ENCODE peak calls at places on chromosomes 4 and X, in ten cellular contexts. X is upper lobe of right lung, N is right atrium auricular region, A is HCT116, Q is heart right ventricle, T is WTC11, Y is HFF-Myc, O is foreskin fibroblast, I is omental fat pad, Z is HL-60. F is an unnamed sample.

GRCh38 chrX:123773258-123773978 is 40.6 kb upstream of the THOC2 start:
- DNase-seq in X (no peak), N (no peak), A (no peak), Q (no peak), T (no peak), Y (no peak), O (no peak), I (no peak), Z (no peak), F (no peak)

GRCh38 chr4:70399319-70399718 is 1.6 kb downstream of the OPRPN start:
- DNase-seq in X (no peak), N (no peak), A (no peak), Q (no peak), T (no peak), Y (no peak), O (no peak), I (no peak), Z (no peak), F (no peak)

GRCh38 chrX:29627833-29628232 is 587.5 kb upstream of the MAGEB2 start:
- DNase-seq in X (no peak), N (no peak), A (no peak), Q (no peak), T (no peak), Y (no peak), O (no peak), I (no peak), Z (no peak), F (no peak)

GRCh38 chrX:151505796-151506195 is 57.7 kb upstream of the PASD1 start:
- DNase-seq in X (no peak), N (no peak), A (peak), Q (no peak), T (peak), Y (no peak), O (no peak), I (no peak), Z (no peak), F (no peak)

GRCh38 chr4:13918110-13918509 is 290.6 kb upstream of the BOD1L1 start:
- DNase-seq in X (no peak), N (peak), A (no peak), Q (peak), T (no peak), Y (peak), O (peak), I (no peak), Z (no peak), F (peak)

GRCh38 chr4:63983224-63983623 is 426.0 kb downstream of the TECRL start:
- DNase-seq in X (no peak), N (no peak), A (no peak), Q (no peak), T (no peak), Y (no peak), O (no peak), I (no peak), Z (no peak), F (no peak)

GRCh38 chrX:115393271-115393670 is 103.8 kb downstream of the LUZP4 start:
- DNase-seq in X (no peak), N (no peak), A (no peak), Q (no peak), T (no peak), Y (no peak), O (peak), I (no peak), Z (no peak), F (no peak)

GRCh38 chr4:154490589-154491340 is 834 bp downstream of the DCHS2 start:
- DNase-seq in X (no peak), N (no peak), A (no peak), Q (no peak), T (peak), Y (no peak), O (no peak), I (no peak), Z (no peak), F (no peak)

GRCh38 chr4:78059524-78059889 is 2.4 kb downstream of the FRAS1 start:
- DNase-seq in X (no peak), N (peak), A (peak), Q (peak), T (peak), Y (peak), O (peak), I (no peak), Z (peak), F (peak)

GRCh38 chr4:40719008-40719623 is 30.6 kb upstream of the NSUN7 start:
- DNase-seq in X (no peak), N (no peak), A (peak), Q (no peak), T (no peak), Y (no peak), O (peak), I (no peak), Z (no peak), F (no peak)

GRCh38 chrX:15188039-15188438 is 81.8 kb downstream of the ASB9 start:
- DNase-seq in X (no peak), N (no peak), A (no peak), Q (no peak), T (no peak), Y (no peak), O (no peak), I (no peak), Z (no peak), F (no peak)

GRCh38 chrX:74250574-74250973 is 53.4 kb upstream of the ZCCHC13 start:
- DNase-seq in X (no peak), N (no peak), A (no peak), Q (no peak), T (no peak), Y (no peak), O (no peak), I (no peak), Z (no peak), F (no peak)

GRCh38 chr4:169009281-169010124 is 552 bp downstream of the CBR4 start:
- DNase-seq in X (peak), N (peak), A (peak), Q (peak), T (peak), Y (no peak), O (peak), I (peak), Z (peak), F (no peak)

GRCh38 chrX:150821971-150822370 is 76.5 kb downstream of the CD99L2 start:
- DNase-seq in X (no peak), N (no peak), A (no peak), Q (no peak), T (no peak), Y (no peak), O (no peak), I (no peak), Z (no peak), F (no peak)

DNA sequence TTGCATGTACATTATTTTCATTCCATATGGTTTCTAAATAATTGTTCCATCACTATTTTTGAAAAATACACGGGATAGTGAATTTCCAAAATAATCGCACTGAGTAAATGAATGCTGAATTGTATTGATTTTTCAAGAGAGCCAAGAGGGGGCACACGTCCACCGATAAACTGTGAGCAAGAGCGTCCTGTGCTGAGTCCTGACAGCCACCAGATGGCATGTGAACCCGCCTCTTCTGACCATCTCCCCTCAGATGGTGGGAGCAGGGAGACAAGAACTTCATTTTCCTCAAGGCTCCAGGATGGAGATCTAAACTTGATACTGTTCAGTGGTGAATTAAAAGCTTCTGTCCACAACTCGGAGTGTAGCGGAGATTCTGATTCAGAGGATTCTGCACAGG is 30.6 kb upstream of the IL9R start:
- DNase-seq in X (no peak), N (no peak), A (peak), Q (no peak), T (peak), Y (no peak), O (peak), I (no peak), Z (peak), F (no peak)
- TF ChIP-seq CTCF in X (peak), N (no peak), A (peak), Q (peak), T (no peak), Y (no peak), O (no peak), I (no peak), Z (peak), F (no peak)

GRCh38 chr4:118888666-118889312 is at the start of gene SYNPO2:
- DNase-seq in X (peak), N (peak), A (peak), Q (peak), T (peak), Y (no peak), O (peak), I (peak), Z (no peak), F (no peak)
- TF ChIP-seq CTCF in X (no peak), N (no peak), A (no peak), Q (no peak), T (no peak), Y (no peak), O (no peak), I (no peak), Z (no peak), F (no peak)

DNA sequence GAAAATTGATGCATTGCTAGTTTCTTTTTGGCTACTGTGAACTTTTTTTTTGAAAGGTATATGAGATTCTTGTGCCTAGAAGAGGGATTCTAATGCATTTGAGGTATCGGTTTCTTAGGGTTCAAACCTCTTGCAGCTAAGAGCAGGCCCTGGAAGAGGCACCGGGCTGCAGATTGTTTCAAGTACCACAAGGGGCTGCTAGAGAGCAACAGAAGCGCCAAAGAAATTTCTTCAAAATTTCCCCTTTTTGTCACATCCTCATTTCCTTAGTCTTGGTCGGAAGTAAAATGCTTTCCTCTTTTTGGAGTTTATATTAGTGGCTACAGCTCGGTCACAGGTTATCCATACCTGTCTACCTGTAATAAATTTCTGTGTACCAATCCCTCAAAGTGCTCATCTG is 89.8 kb downstream of the PDGFRA start:
- DNase-seq in X (no peak), N (no peak), A (peak), Q (no peak), T (peak), Y (peak), O (peak), I (no peak), Z (peak), F (peak)
- TF ChIP-seq CTCF in X (peak), N (peak), A (peak), Q (peak), T (peak), Y (peak), O (peak), I (no peak), Z (peak), F (peak)

GRCh38 chrX:57573754-57574153 is 18.1 kb upstream of the ZXDB start:
- DNase-seq in X (no peak), N (no peak), A (no peak), Q (no peak), T (no peak), Y (no peak), O (no peak), I (no peak), Z (no peak), F (no peak)
- TF ChIP-seq CTCF in X (peak), N (peak), A (peak), Q (peak), T (no peak), Y (peak), O (peak), I (no peak), Z (no peak), F (peak)

GRCh38 chr4:186366326-186366725 is 100.3 kb downstream of the F11 start:
- DNase-seq in X (no peak), N (no peak), A (no peak), Q (no peak), T (peak), Y (no peak), O (no peak), I (no peak), Z (no peak), F (no peak)
- TF ChIP-seq CTCF in X (no peak), N (no peak), A (no peak), Q (no peak), T (no peak), Y (no peak), O (no peak), I (no peak), Z (no peak), F (no peak)

DNA sequence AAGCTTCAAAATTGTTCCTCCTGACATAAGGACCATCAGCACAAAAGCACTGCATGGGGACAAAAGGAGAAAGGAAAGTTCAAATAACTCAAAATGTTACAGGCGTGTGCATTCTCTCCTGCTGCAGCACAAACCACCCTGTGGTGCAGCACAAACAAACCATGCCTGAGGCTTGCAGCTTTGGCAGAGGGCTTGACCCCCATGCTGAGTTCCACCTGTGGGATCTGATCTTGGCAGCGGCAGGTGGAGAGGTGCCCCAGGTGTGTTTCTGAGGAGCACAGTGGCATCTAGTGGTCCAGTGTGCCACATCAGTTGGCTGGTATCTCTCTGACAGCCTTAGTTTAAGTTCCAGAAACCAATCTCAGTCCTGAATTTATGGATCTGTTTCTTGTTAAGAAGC is 164.6 kb downstream of the SOWAHB start:
- DNase-seq in X (no peak), N (no peak), A (no peak), Q (no peak), T (peak), Y (no peak), O (no peak), I (no peak), Z (no peak), F (no peak)
- TF ChIP-seq CTCF in X (no peak), N (no peak), A (peak), Q (no peak), T (no peak), Y (peak), O (no peak), I (no peak), Z (no peak), F (peak)

F was measured in AG04449.